ENCODE peak calls at places on chromosomes 4 and X, in ten cellular contexts. One of them, this sample, is unnamed.

GRCh38 chr4:123477804-123478209 is 81.2 kb downstream of the SPRY1 start:
- DNase-seq in EL: no peak
- DNase-seq in NCI-H2029 treated with DMSO at 0.1 percent for 48 hours: no peak
- DNase-seq in spleen: no peak
- DNase-seq in GF-D8: peak
- DNase-seq in HepG2: peak
- DNase-seq in left ventricle myocardium superior: no peak
- DNase-seq in ecto neural progenitor cell: no peak
- DNase-seq in AG10803: peak
- DNase-seq in CD8-positive, alpha-beta memory T cell: peak
- DNase-seq in this sample: no peak

GRCh38 chr4:80073362-80074008 is 456 bp upstream of the ANTXR2 start:
- DNase-seq in EL: no peak
- DNase-seq in NCI-H2029 treated with DMSO at 0.1 percent for 48 hours: no peak
- DNase-seq in spleen: peak
- DNase-seq in GF-D8: peak
- DNase-seq in HepG2: no peak
- DNase-seq in left ventricle myocardium superior: no peak
- DNase-seq in ecto neural progenitor cell: no peak
- DNase-seq in AG10803: no peak
- DNase-seq in CD8-positive, alpha-beta memory T cell: no peak
- DNase-seq in this sample: no peak

GRCh38 chr4:48305508-48305907 is 35.8 kb upstream of the SLAIN2 start:
- DNase-seq in EL: no peak
- DNase-seq in NCI-H2029 treated with DMSO at 0.1 percent for 48 hours: no peak
- DNase-seq in spleen: no peak
- DNase-seq in GF-D8: no peak
- DNase-seq in HepG2: no peak
- DNase-seq in left ventricle myocardium superior: no peak
- DNase-seq in ecto neural progenitor cell: no peak
- DNase-seq in AG10803: no peak
- DNase-seq in CD8-positive, alpha-beta memory T cell: no peak
- DNase-seq in this sample: no peak

GRCh38 chr4:158033416-158033863 is 139.4 kb downstream of the GASK1B start:
- DNase-seq in EL: no peak
- DNase-seq in NCI-H2029 treated with DMSO at 0.1 percent for 48 hours: no peak
- DNase-seq in spleen: no peak
- DNase-seq in GF-D8: no peak
- DNase-seq in HepG2: peak
- DNase-seq in left ventricle myocardium superior: no peak
- DNase-seq in ecto neural progenitor cell: no peak
- DNase-seq in AG10803: peak
- DNase-seq in CD8-positive, alpha-beta memory T cell: no peak
- DNase-seq in this sample: no peak

GRCh38 chr4:100581337-100581736 is 63.5 kb upstream of the EMCN start:
- DNase-seq in EL: peak
- DNase-seq in NCI-H2029 treated with DMSO at 0.1 percent for 48 hours: no peak
- DNase-seq in spleen: no peak
- DNase-seq in GF-D8: no peak
- DNase-seq in HepG2: no peak
- DNase-seq in left ventricle myocardium superior: no peak
- DNase-seq in ecto neural progenitor cell: no peak
- DNase-seq in AG10803: no peak
- DNase-seq in CD8-positive, alpha-beta memory T cell: no peak
- DNase-seq in this sample: no peak

GRCh38 chr4:115219862-115220261 is 106.4 kb upstream of the NDST4 start:
- DNase-seq in EL: no peak
- DNase-seq in NCI-H2029 treated with DMSO at 0.1 percent for 48 hours: no peak
- DNase-seq in spleen: no peak
- DNase-seq in GF-D8: no peak
- DNase-seq in HepG2: no peak
- DNase-seq in left ventricle myocardium superior: no peak
- DNase-seq in ecto neural progenitor cell: no peak
- DNase-seq in AG10803: no peak
- DNase-seq in CD8-positive, alpha-beta memory T cell: no peak
- DNase-seq in this sample: no peak

GRCh38 chr4:146243141-146243882 is 29.0 kb downstream of the REELD1 start:
- DNase-seq in EL: peak
- DNase-seq in NCI-H2029 treated with DMSO at 0.1 percent for 48 hours: no peak
- DNase-seq in spleen: peak
- DNase-seq in GF-D8: no peak
- DNase-seq in HepG2: no peak
- DNase-seq in left ventricle myocardium superior: peak
- DNase-seq in ecto neural progenitor cell: peak
- DNase-seq in AG10803: no peak
- DNase-seq in CD8-positive, alpha-beta memory T cell: no peak
- DNase-seq in this sample: no peak

GRCh38 chr4:7192252-7193039 is at the start of gene SORCS2:
- DNase-seq in EL: peak
- DNase-seq in NCI-H2029 treated with DMSO at 0.1 percent for 48 hours: peak
- DNase-seq in spleen: peak
- DNase-seq in GF-D8: no peak
- DNase-seq in HepG2: peak
- DNase-seq in left ventricle myocardium superior: peak
- DNase-seq in ecto neural progenitor cell: peak
- DNase-seq in AG10803: peak
- DNase-seq in CD8-positive, alpha-beta memory T cell: no peak
- DNase-seq in this sample: peak

GRCh38 chr4:54226399-54227260 is 2.5 kb upstream of the PDGFRA start:
- DNase-seq in EL: peak
- DNase-seq in NCI-H2029 treated with DMSO at 0.1 percent for 48 hours: no peak
- DNase-seq in spleen: peak
- DNase-seq in GF-D8: no peak
- DNase-seq in HepG2: no peak
- DNase-seq in left ventricle myocardium superior: peak
- DNase-seq in ecto neural progenitor cell: peak
- DNase-seq in AG10803: peak
- DNase-seq in CD8-positive, alpha-beta memory T cell: no peak
- DNase-seq in this sample: no peak

GRCh38 chr4:10667651-10668341 is 16.8 kb downstream of the CLNK start:
- DNase-seq in EL: no peak
- DNase-seq in NCI-H2029 treated with DMSO at 0.1 percent for 48 hours: peak
- DNase-seq in spleen: no peak
- DNase-seq in GF-D8: no peak
- DNase-seq in HepG2: no peak
- DNase-seq in left ventricle myocardium superior: no peak
- DNase-seq in ecto neural progenitor cell: no peak
- DNase-seq in AG10803: no peak
- DNase-seq in CD8-positive, alpha-beta memory T cell: no peak
- DNase-seq in this sample: no peak

GRCh38 chrX:22122510-22122909 is 90.4 kb downstream of the PHEX start:
- DNase-seq in EL: peak
- DNase-seq in NCI-H2029 treated with DMSO at 0.1 percent for 48 hours: no peak
- DNase-seq in spleen: no peak
- DNase-seq in GF-D8: no peak
- DNase-seq in HepG2: no peak
- DNase-seq in left ventricle myocardium superior: no peak
- DNase-seq in ecto neural progenitor cell: no peak
- DNase-seq in AG10803: peak
- DNase-seq in CD8-positive, alpha-beta memory T cell: no peak
- DNase-seq in this sample: no peak

GRCh38 chrX:20080277-20080676 is 36.4 kb downstream of the MAP7D2 start:
- DNase-seq in EL: no peak
- DNase-seq in NCI-H2029 treated with DMSO at 0.1 percent for 48 hours: no peak
- DNase-seq in spleen: no peak
- DNase-seq in GF-D8: no peak
- DNase-seq in HepG2: no peak
- DNase-seq in left ventricle myocardium superior: no peak
- DNase-seq in ecto neural progenitor cell: no peak
- DNase-seq in AG10803: no peak
- DNase-seq in CD8-positive, alpha-beta memory T cell: no peak
- DNase-seq in this sample: no peak

GRCh38 chr4:10212400-10212799 is 95.8 kb upstream of the WDR1 start:
- DNase-seq in EL: peak
- DNase-seq in NCI-H2029 treated with DMSO at 0.1 percent for 48 hours: no peak
- DNase-seq in spleen: no peak
- DNase-seq in GF-D8: no peak
- DNase-seq in HepG2: no peak
- DNase-seq in left ventricle myocardium superior: no peak
- DNase-seq in ecto neural progenitor cell: no peak
- DNase-seq in AG10803: peak
- DNase-seq in CD8-positive, alpha-beta memory T cell: no peak
- DNase-seq in this sample: no peak

GRCh38 chr4:26226978-26227377 is 93.8 kb upstream of the RBPJ start:
- DNase-seq in EL: no peak
- DNase-seq in NCI-H2029 treated with DMSO at 0.1 percent for 48 hours: peak
- DNase-seq in spleen: no peak
- DNase-seq in GF-D8: no peak
- DNase-seq in HepG2: no peak
- DNase-seq in left ventricle myocardium superior: no peak
- DNase-seq in ecto neural progenitor cell: no peak
- DNase-seq in AG10803: no peak
- DNase-seq in CD8-positive, alpha-beta memory T cell: no peak
- DNase-seq in this sample: no peak

GRCh38 chr4:176467011-176467410 is 147.2 kb downstream of the SPCS3 start:
- DNase-seq in EL: peak
- DNase-seq in NCI-H2029 treated with DMSO at 0.1 percent for 48 hours: no peak
- DNase-seq in spleen: no peak
- DNase-seq in GF-D8: no peak
- DNase-seq in HepG2: no peak
- DNase-seq in left ventricle myocardium superior: no peak
- DNase-seq in ecto neural progenitor cell: no peak
- DNase-seq in AG10803: peak
- DNase-seq in CD8-positive, alpha-beta memory T cell: no peak
- DNase-seq in this sample: no peak

GRCh38 chrX:153469811-153470410 is 465 bp downstream of the HAUS7 start:
- DNase-seq in EL: peak
- DNase-seq in NCI-H2029 treated with DMSO at 0.1 percent for 48 hours: no peak
- DNase-seq in spleen: no peak
- DNase-seq in GF-D8: peak
- DNase-seq in HepG2: no peak
- DNase-seq in left ventricle myocardium superior: no peak
- DNase-seq in ecto neural progenitor cell: peak
- DNase-seq in AG10803: peak
- DNase-seq in CD8-positive, alpha-beta memory T cell: peak
- DNase-seq in this sample: peak

GRCh38 chr4:80840396-80840795 is 190.1 kb upstream of the BMP3 start:
- DNase-seq in EL: no peak
- DNase-seq in NCI-H2029 treated with DMSO at 0.1 percent for 48 hours: no peak
- DNase-seq in spleen: no peak
- DNase-seq in GF-D8: no peak
- DNase-seq in HepG2: no peak
- DNase-seq in left ventricle myocardium superior: no peak
- DNase-seq in ecto neural progenitor cell: no peak
- DNase-seq in AG10803: no peak
- DNase-seq in CD8-positive, alpha-beta memory T cell: no peak
- DNase-seq in this sample: no peak

GRCh38 chr4:182519528-182519927 is 276.3 kb downstream of the TENM3 start:
- DNase-seq in EL: no peak
- DNase-seq in NCI-H2029 treated with DMSO at 0.1 percent for 48 hours: no peak
- DNase-seq in spleen: no peak
- DNase-seq in GF-D8: no peak
- DNase-seq in HepG2: no peak
- DNase-seq in left ventricle myocardium superior: no peak
- DNase-seq in ecto neural progenitor cell: no peak
- DNase-seq in AG10803: no peak
- DNase-seq in CD8-positive, alpha-beta memory T cell: no peak
- DNase-seq in this sample: no peak

GRCh38 chr4:126991965-126992364 is 640.8 kb upstream of the INTU start:
- DNase-seq in EL: no peak
- DNase-seq in NCI-H2029 treated with DMSO at 0.1 percent for 48 hours: no peak
- DNase-seq in spleen: no peak
- DNase-seq in GF-D8: no peak
- DNase-seq in HepG2: no peak
- DNase-seq in left ventricle myocardium superior: no peak
- DNase-seq in ecto neural progenitor cell: no peak
- DNase-seq in AG10803: peak
- DNase-seq in CD8-positive, alpha-beta memory T cell: no peak
- DNase-seq in this sample: no peak

GRCh38 chrX:154729439-154729838 is 21.4 kb downstream of the GAB3 start:
- DNase-seq in EL: no peak
- DNase-seq in NCI-H2029 treated with DMSO at 0.1 percent for 48 hours: no peak
- DNase-seq in spleen: no peak
- DNase-seq in GF-D8: no peak
- DNase-seq in HepG2: no peak
- DNase-seq in left ventricle myocardium superior: no peak
- DNase-seq in ecto neural progenitor cell: no peak
- DNase-seq in AG10803: no peak
- DNase-seq in CD8-positive, alpha-beta memory T cell: no peak
- DNase-seq in this sample: no peak

GRCh38 chrX:119410027-119410819 is 11.1 kb downstream of the SLC25A43 start:
- DNase-seq in EL: peak
- DNase-seq in NCI-H2029 treated with DMSO at 0.1 percent for 48 hours: no peak
- DNase-seq in spleen: no peak
- DNase-seq in GF-D8: no peak
- DNase-seq in HepG2: peak
- DNase-seq in left ventricle myocardium superior: no peak
- DNase-seq in ecto neural progenitor cell: peak
- DNase-seq in AG10803: peak
- DNase-seq in CD8-positive, alpha-beta memory T cell: no peak
- DNase-seq in this sample: no peak